ENCODE peak calls at places on chromosome 14, in four cellular contexts. J, V, G and F are unnamed samples.

GRCh38 chr14:92122761-92123160 is 992 bp downstream of the CPSF2 start:
- DNase-seq in J (no peak), V (no peak), G (no peak), F (no peak)

GRCh38 chr14:66105819-66106218 is 380.4 kb upstream of the CCDC196 start:
- DNase-seq in J (no peak), G (no peak), V (no peak), F (no peak)

GRCh38 chr14:71538949-71539659 is 393.1 kb upstream of the RGS6 start:
- DNase-seq in G (no peak), V (no peak), J (no peak), F (no peak)

GRCh38 chr14:73811164-73811503 is 40.5 kb upstream of the PTGR2 start:
- DNase-seq in J (no peak), V (no peak), G (no peak), F (no peak)

GRCh38 chr14:75492832-75493579 is 29.3 kb upstream of the BATF start:
- DNase-seq in V (no peak), J (no peak), G (no peak), F (peak)

GRCh38 chr14:89290813-89291212 is 126.2 kb downstream of the FOXN3 start:
- DNase-seq in G (no peak), J (no peak), V (peak), F (no peak)

GRCh38 chr14:41607966-41608663 is 1.4 kb downstream of the LRFN5 start:
- DNase-seq in J (peak), G (peak), V (peak), F (no peak)

GRCh38 chr14:93056166-93056839 is 59.4 kb downstream of the ITPK1 start:
- DNase-seq in J (no peak), V (no peak), G (no peak), F (no peak)

GRCh38 chr14:77804592-77804991 is 4.7 kb downstream of the ADCK1 start:
- DNase-seq in G (peak), V (no peak), J (no peak), F (no peak)

GRCh38 chr14:33899723-33900341 is 51.0 kb downstream of the EGLN3 start:
- DNase-seq in J (peak), G (no peak), V (no peak), F (no peak)